ENCODE peak calls at places on chromosomes 16 and 17, in five cellular contexts. A is HCT116, F is H1, X is HepG2, V is K562. H is an unnamed sample.

GRCh38 chr16:57591086-57591869 is 37.2 kb upstream of the ADGRG1 start:
- DNase-seq in A (peak; percentile 76), F (peak; percentile 88), X (peak; percentile 80), V (peak; percentile 85), H (no peak)

GRCh38 chr16:57257455-57258070 is 12.5 kb downstream of the ARL2BP start:
- DNase-seq in A (no peak), F (no peak), X (no peak), V (no peak), H (no peak)

GRCh38 chr17:80009391-80010282 is 26.0 kb downstream of the TBC1D16 start:
- DNase-seq in A (no peak), F (no peak), X (no peak), V (no peak), H (no peak)

GRCh38 chr16:46673320-46674013 is 15.5 kb downstream of the VPS35 start:
- DNase-seq in A (peak; percentile 51), F (peak; percentile 58), X (peak; percentile 79), V (peak; percentile 78), H (peak; percentile 27)

GRCh38 chr17:6145946-6146345 is 75.8 kb downstream of the WSCD1 start:
- DNase-seq in A (no peak), F (no peak), X (no peak), V (no peak), H (no peak)

GRCh38 chr16:24909856-24910255 is 64.1 kb downstream of the SLC5A11 start:
- DNase-seq in A (no peak), F (no peak), X (no peak), V (no peak), H (no peak)

GRCh38 chr16:54632322-54632721 is 298.3 kb upstream of the IRX5 start:
- DNase-seq in A (no peak), F (no peak), X (no peak), V (no peak), H (no peak)

GRCh38 chr17:45248132-45248936 is 13.6 kb downstream of the SPATA32 start:
- DNase-seq in A (no peak), F (no peak), X (no peak), V (peak; percentile 84), H (no peak)

GRCh38 chr17:17344507-17345293 is 41.5 kb downstream of the NT5M start:
- DNase-seq in A (no peak), F (peak; percentile 33), X (peak; percentile 68), V (no peak), H (no peak)

GRCh38 chr17:50195196-50195865 is 6.1 kb downstream of the COL1A1 start:
- DNase-seq in A (no peak), F (no peak), X (no peak), V (no peak), H (no peak)

GRCh38 chr16:72635104-72635503 is 412.8 kb downstream of the ZFHX3 start:
- DNase-seq in A (no peak), F (no peak), X (no peak), V (no peak), H (no peak)

GRCh38 chr17:63382136-63382535 is 64.0 kb downstream of the CYB561 start:
- DNase-seq in A (no peak), F (no peak), X (no peak), V (no peak), H (no peak)

GRCh38 chr17:81865733-81866439 is 5.3 kb downstream of the ARHGDIA start:
- DNase-seq in A (no peak), F (no peak), X (peak; percentile 68), V (no peak), H (no peak)

GRCh38 chr17:69059458-69060205 is 1.1 kb downstream of the ABCA9 start:
- DNase-seq in A (no peak), F (no peak), X (no peak), V (no peak), H (no peak)

GRCh38 chr16:20107086-20107485 is 33.4 kb upstream of the GPR139 start:
- DNase-seq in A (no peak), F (no peak), X (no peak), V (no peak), H (no peak)

GRCh38 chr17:42329025-42329976 is 41.0 kb downstream of the STAT5A start:
- DNase-seq in A (no peak), F (peak; percentile 74), X (no peak), V (no peak), H (no peak)

GRCh38 chr17:2634361-2634960 is 41.0 kb downstream of the PAFAH1B1 start:
- DNase-seq in A (peak; percentile 93), F (no peak), X (no peak), V (no peak), H (no peak)

GRCh38 chr17:66714046-66715023 is 120.6 kb upstream of the CACNG5 start:
- DNase-seq in A (no peak), F (no peak), X (no peak), V (no peak), H (no peak)

GRCh38 chr17:69246726-69247375 is 18.2 kb upstream of the ABCA10 start:
- DNase-seq in A (peak; percentile 55), F (no peak), X (peak; percentile 62), V (peak; percentile 40), H (peak; percentile 25)

GRCh38 chr17:43713494-43714162 is 45.0 kb downstream of the SOST start:
- DNase-seq in A (no peak), F (peak; percentile 70), X (no peak), V (no peak), H (no peak)

GRCh38 chr17:58970966-58971575 is 135.6 kb downstream of the TRIM37 start:
- DNase-seq in A (no peak), F (no peak), X (no peak), V (no peak), H (no peak)

GRCh38 chr17:44203731-44204452 is 4.2 kb upstream of the ATXN7L3 start:
- DNase-seq in A (no peak), F (peak; percentile 79), X (peak; percentile 78), V (peak; percentile 43), H (no peak)

GRCh38 chr17:79154446-79154845 is 79.8 kb downstream of the ENGASE start:
- DNase-seq in A (no peak), F (no peak), X (no peak), V (no peak), H (no peak)

GRCh38 chr17:76376318-76377133 is 7.9 kb upstream of the SPHK1 start:
- DNase-seq in A (no peak), F (no peak), X (peak; percentile 100), V (no peak), H (no peak)

GRCh38 chr16:53789159-53789558 is 85.2 kb downstream of the FTO start:
- DNase-seq in A (no peak), F (no peak), X (no peak), V (no peak), H (no peak)

GRCh38 chr17:43578699-43579569 is 32.8 kb upstream of the ETV4 start:
- DNase-seq in A (no peak), F (no peak), X (peak; percentile 46), V (no peak), H (peak; percentile 74)

GRCh38 chr16:24848065-24848464 is 2.3 kb downstream of the SLC5A11 start:
- DNase-seq in A (peak; percentile 24), F (no peak), X (no peak), V (no peak), H (no peak)

GRCh38 chr16:10171225-10171624 is 11.0 kb downstream of the GRIN2A start:
- DNase-seq in A (no peak), F (no peak), X (peak; percentile 83), V (no peak), H (no peak)

GRCh38 chr16:70635356-70636016 is 10.9 kb upstream of the IL34 start:
- DNase-seq in A (no peak), F (no peak), X (no peak), V (no peak), H (no peak)

GRCh38 chr17:58415371-58416055 is 1.8 kb downstream of the RNF43 start:
- DNase-seq in A (no peak), F (no peak), X (peak; percentile 74), V (no peak), H (no peak)

GRCh38 chr17:39863918-39864746 is at the start of gene IKZF3:
- DNase-seq in A (no peak), F (peak; percentile 87), X (peak; percentile 46), V (peak; percentile 67), H (no peak)

GRCh38 chr17:32865141-32865540 is 11.8 kb downstream of the MYO1D start:
- DNase-seq in A (no peak), F (no peak), X (no peak), V (no peak), H (no peak)

DNA sequence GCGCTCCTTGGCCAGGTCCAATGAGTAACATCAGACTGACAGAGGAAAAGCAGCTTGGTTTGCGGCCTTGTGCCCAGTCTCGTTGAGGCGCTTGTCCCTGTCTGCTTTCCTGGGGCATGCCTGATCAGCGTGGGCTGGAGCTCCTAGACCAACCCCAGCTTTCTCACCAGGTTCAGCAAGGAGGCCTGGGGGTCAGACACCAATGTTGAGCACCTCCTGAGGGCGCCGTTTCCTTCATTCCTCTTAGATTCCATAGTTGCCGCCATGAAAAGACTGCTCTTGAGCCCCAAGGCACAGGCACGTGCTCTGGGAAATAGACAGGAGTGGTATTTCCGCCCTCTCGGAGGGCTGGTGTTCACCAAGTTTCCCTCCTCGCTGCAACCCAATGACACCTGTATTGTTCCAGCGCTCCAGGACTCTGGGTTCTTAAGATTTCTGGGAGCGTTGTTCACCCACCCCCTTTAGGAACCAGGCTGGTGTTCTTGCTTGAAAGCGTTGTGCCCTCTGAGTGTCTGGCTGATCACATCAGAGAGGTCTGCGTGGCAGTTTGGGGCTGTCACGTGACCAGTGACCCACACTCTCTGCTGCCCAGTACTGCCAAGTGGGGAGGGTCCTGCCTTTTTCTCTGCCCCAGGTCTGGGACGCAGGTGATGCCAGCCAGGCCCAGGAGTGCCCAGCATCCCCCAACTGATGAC is 18.0 kb downstream of the KCTD2 start:
- DNase-seq in A (no peak), F (no peak), X (no peak), V (peak; percentile 16), H (no peak)
- TF ChIP-seq SRF in A (no peak), F (no peak), X (no peak), V (no peak), H (no peak)

DNA sequence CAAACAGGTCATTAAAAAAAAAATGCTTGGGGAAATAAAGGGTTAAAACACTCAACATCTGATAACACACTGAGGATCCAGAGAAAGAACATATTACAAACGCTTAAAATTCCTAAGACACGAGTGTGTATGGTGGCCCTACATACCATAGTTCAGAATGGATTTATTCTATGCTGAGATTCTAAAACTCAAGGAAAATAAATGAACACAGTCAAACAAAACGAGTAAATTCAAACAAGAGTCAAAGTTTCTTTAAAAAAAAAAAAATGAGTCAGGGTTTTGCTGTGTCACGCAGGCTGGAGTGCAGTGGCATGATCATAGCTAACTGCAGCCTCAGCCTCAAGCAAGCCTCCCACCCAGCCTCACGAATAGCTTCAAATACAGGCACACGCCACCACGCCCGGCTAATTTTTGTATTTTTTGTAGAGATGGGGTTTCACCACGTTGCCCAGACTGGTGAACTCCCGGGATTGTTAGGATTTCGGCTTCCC is 17.4 kb downstream of the CRK start:
- DNase-seq in A (no peak), F (no peak), X (no peak), V (no peak), H (no peak)
- TF ChIP-seq SRF in A (no peak), F (no peak), X (no peak), V (no peak), H (no peak)

DNA sequence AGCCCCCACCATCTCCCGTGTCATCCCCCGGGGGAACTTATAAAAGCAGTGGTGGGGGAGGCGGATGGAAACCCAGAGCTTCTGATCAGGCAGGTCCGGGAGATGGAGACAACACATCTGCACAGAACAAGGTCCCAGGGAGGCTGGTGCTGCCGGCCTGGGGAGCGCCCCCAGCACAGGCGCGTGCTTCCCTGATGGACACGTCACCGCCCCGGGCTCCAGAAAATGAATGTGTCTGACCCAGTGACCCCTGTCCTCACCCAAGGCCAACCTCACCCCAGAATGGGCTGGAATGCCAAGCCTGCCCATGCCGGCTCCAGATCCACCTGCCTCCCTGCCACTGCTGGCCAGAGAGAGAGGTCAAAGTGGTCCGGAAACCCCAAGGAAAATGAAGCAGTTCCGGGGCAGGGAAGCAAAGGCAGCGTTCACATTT is 12.5 kb downstream of the SLC7A5 start:
- DNase-seq in A (no peak), F (no peak), X (peak; percentile 73), V (no peak), H (no peak)
- TF ChIP-seq SRF in A (no peak), F (no peak), X (no peak), V (no peak), H (no peak)

GRCh38 chr16:74902161-74902560 is 82.8 kb downstream of the WDR59 start:
- DNase-seq in A (no peak), F (no peak), X (no peak), V (no peak), H (no peak)
- TF ChIP-seq SRF in A (no peak), F (no peak), X (no peak), V (no peak), H (no peak)

H was measured in GM12878.